ENCODE peak calls at places on chromosomes 3 and 15, in seven cellular contexts. T, N, D, L, G, B and C are unnamed samples.

GRCh38 chr3:155640098-155640497 is 104.8 kb downstream of the PLCH1 start:
- DNase-seq in T (no peak), N (no peak), G (no peak), B (no peak), L (no peak), D (no peak), C (no peak)

GRCh38 chr3:124676236-124676635 is 54.0 kb upstream of the UMPS start:
- DNase-seq in G (peak; percentile 50), N (no peak), B (no peak), L (no peak), T (no peak), D (no peak), C (no peak)

GRCh38 chr3:193686665-193687506 is 93.9 kb downstream of the OPA1 start:
- DNase-seq in B (no peak), T (no peak), D (no peak), G (no peak), L (no peak), N (no peak), C (no peak)

GRCh38 chr15:26260517-26261133 is 397.5 kb upstream of the ATP10A start:
- DNase-seq in B (no peak), D (peak; percentile 12), N (no peak), L (no peak), G (no peak), T (no peak), C (peak; percentile 12)

GRCh38 chr15:85419200-85419599 is 38.8 kb downstream of the AKAP13 start:
- DNase-seq in N (no peak), D (no peak), B (no peak), G (no peak), L (no peak), T (no peak), C (no peak)

GRCh38 chr15:27241942-27242341 is 271.0 kb downstream of the GABRG3 start:
- DNase-seq in D (no peak), B (no peak), T (no peak), L (no peak), N (no peak), G (no peak), C (no peak)

GRCh38 chr3:179015551-179016020 is 56.0 kb downstream of the ZMAT3 start:
- DNase-seq in N (no peak), T (peak; percentile 75), G (no peak), B (no peak), D (peak; percentile 84), L (no peak), C (peak; percentile 51)

GRCh38 chr3:133254151-133254550 is 145.7 kb upstream of the BFSP2 start:
- DNase-seq in G (no peak), T (no peak), L (no peak), B (no peak), D (no peak), N (no peak), C (no peak)

GRCh38 chr3:71251156-71251775 is 332.3 kb downstream of the FOXP1 start:
- DNase-seq in T (no peak), D (no peak), B (no peak), N (no peak), G (no peak), L (no peak), C (no peak)

GRCh38 chr3:169501080-169501479 is 162.4 kb downstream of the MECOM start:
- DNase-seq in B (no peak), G (no peak), L (no peak), N (no peak), D (no peak), T (no peak), C (no peak)

GRCh38 chr3:42097166-42097946 is 6.2 kb downstream of the TRAK1 start:
- DNase-seq in B (no peak), T (peak; percentile 71), G (no peak), D (no peak), L (no peak), N (no peak), C (no peak)

GRCh38 chr15:97561529-97561928 is 399.0 kb upstream of the ARRDC4 start:
- DNase-seq in G (no peak), T (no peak), L (no peak), D (no peak), B (no peak), N (no peak), C (no peak)

GRCh38 chr15:96330064-96330449 is 443 bp upstream of the NR2F2 start:
- DNase-seq in N (no peak), L (peak; percentile 50), D (no peak), B (no peak), T (peak; percentile 76), G (no peak), C (peak; percentile 88)

GRCh38 chr15:100867476-100867875 is 12.2 kb upstream of the ALDH1A3 start:
- DNase-seq in B (no peak), N (no peak), G (no peak), T (no peak), D (no peak), L (no peak), C (no peak)

GRCh38 chr15:88630798-88631463 is 7.9 kb upstream of the ISG20 start:
- DNase-seq in L (no peak), D (no peak), N (no peak), T (no peak), B (peak; percentile 18), G (no peak), C (no peak)

GRCh38 chr15:88629071-88629470 is 7.9 kb downstream of the AEN start:
- DNase-seq in N (no peak), L (no peak), G (no peak), D (no peak), B (no peak), T (no peak), C (no peak)

GRCh38 chr15:88631464-88632028 is 7.3 kb upstream of the ISG20 start:
- DNase-seq in D (no peak), G (no peak), N (no peak), T (no peak), B (peak; percentile 44), L (no peak), C (no peak)

GRCh38 chr15:88628018-88628673 is 7.0 kb downstream of the AEN start:
- DNase-seq in N (no peak), T (no peak), D (no peak), G (no peak), B (no peak), L (no peak), C (no peak)

DNA sequence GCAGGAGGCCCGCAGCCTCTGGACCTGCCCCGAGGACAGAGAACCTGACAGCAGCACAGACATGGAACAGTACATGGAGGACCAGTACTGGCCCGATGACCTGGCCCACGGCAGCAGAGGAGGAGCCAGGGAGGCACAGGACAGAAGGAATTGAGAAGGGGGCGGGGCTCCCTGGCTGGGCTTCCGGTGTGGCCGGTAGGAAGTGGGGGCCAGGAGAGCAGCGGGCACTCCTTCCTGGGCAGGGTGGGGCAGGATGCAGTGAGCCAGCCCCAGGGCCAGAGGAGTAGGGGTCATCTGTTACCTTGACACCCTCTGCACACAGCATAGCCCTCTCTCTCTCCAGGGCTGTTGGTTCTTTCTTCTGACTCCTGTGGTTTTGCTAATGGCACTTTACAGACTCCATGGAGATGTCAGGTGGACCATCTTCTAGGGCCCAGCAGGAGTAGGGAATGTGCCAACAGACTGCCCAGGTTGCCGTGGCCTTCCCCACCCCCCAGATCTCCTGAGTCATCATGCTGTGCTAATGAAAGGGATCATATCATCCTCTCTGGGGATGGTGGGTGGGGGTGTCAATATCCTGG is 8.6 kb upstream of the ISG20 start:
- DNase-seq in B (peak; percentile 73), L (no peak), N (no peak), D (no peak), G (no peak), T (peak; percentile 36), C (no peak)
- H3K36me3 ChIP-seq in B (no peaks in the 10 kb centered on the region), L (peaks cover 80% of the 10 kb centered on the region), N (no peaks in the 10 kb centered on the region), D (peaks cover 11% of the 10 kb centered on the region), G (peaks cover 63% of the 10 kb centered on the region), T (peaks cover 61% of the 10 kb centered on the region), C (peaks cover 76% of the 10 kb centered on the region)

DNA sequence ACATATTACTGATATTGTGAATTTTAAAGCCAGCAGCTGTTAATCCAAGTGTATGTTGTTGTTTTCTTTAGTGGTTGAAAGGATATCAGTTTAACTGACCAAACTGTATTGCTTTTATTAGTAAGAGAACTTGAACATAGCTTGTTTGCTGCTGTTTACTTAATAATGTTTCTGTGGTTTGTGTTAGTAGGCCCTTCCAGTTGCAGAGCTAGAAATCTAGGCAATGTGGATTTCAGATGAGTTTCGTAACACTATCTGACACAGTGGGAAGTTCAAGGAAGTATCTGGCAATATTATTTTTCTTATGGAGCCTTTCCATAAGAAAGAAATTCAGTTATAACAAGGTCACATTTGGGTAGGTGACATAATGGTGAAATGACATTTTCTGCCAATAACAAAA is 18.5 kb downstream of the ZNF609 start:
- DNase-seq in N (no peak), T (no peak), D (no peak), L (no peak), B (no peak), G (no peak), C (no peak)
- H3K27ac ChIP-seq in N (no peak overlapping the region), T (no peak overlapping the region), D (no peak overlapping the region), L (no peak overlapping the region), B (no peak overlapping the region), G (no peak overlapping the region), C (no peak overlapping the region)

GRCh38 chr3:152400912-152401311 is 132.2 kb downstream of the MBNL1 start:
- DNase-seq in B (no peak), N (no peak), L (no peak), D (no peak), T (no peak), G (no peak), C (no peak)

GRCh38 chr3:152405915-152406802 is 137.4 kb downstream of the MBNL1 start:
- DNase-seq in N (no peak), T (peak; percentile 77), G (no peak), B (no peak), D (no peak), L (no peak), C (no peak)

GRCh38 chr3:152404976-152405375 is 136.2 kb downstream of the MBNL1 start:
- DNase-seq in L (no peak), N (no peak), T (no peak), D (no peak), B (no peak), G (no peak), C (no peak)

GRCh38 chr3:152402698-152403456 is 134.1 kb downstream of the MBNL1 start:
- DNase-seq in N (no peak), L (no peak), D (peak; percentile 32), T (no peak), B (no peak), G (no peak), C (no peak)

DNA sequence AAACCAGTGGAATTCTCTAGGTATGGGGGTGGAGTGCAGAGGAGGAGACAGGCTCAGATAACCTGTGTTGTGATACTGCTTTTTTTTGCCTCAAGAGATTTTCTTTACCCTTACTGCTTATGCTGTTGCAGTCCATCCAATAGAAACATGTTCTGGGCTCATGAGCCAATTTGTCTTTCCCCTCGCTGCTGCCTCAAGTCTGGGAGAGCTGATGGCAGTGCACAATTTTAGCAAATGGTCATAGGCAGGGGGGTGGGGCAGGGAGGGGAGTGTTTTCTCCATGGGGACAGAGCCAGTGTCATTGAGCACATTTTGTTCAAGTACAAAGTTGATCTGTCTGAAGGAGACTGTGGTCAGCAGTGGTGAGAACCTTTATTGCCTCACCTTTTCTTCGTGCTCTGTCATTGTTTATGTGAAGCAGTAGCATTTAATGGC is 134.9 kb downstream of the MBNL1 start:
- DNase-seq in L (peak; percentile 78), G (peak; percentile 73), T (no peak), B (peak; percentile 53), N (no peak), D (no peak), C (no peak)
- H3K4me1 ChIP-seq in L (peaks cover 89% of the 10 kb centered on the region), G (peaks cover 79% of the 10 kb centered on the region), T (peaks cover 5% of the 10 kb centered on the region), B (peaks cover 53% of the 10 kb centered on the region), N (no peaks in the 10 kb centered on the region), D (peaks cover 48% of the 10 kb centered on the region), C (no peaks in the 10 kb centered on the region)

DNA sequence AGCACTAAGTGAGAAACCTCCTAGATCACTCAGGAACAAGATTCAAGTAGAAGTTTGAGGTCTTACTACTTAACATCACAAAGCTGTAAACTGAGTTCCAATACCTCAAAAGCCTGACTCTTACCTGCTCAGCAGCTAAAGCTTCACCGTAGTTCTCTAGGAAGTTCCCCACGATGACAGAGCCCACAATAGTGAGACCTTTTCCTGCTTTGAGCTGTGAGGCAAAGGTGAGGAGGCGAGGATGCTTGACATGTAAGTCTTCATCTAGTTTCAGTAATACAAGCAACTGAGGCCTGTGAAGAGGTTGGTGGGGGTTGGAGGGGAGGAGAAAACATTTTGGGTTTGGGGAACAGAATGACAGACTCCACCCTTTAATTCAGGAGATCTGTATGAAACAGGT is 15.7 kb downstream of the EMC4 start:
- DNase-seq in N (no peak), L (no peak), T (no peak), B (no peak), G (no peak), D (no peak), C (no peak)
- H3K36me3 ChIP-seq in N (peaks cover 6% of the 10 kb centered on the region), L (peaks cover 83% of the 10 kb centered on the region), T (no peaks in the 10 kb centered on the region), B (no peaks in the 10 kb centered on the region), G (peaks cover 91% of the 10 kb centered on the region), D (peaks cover 23% of the 10 kb centered on the region), C (peaks cover 3% of the 10 kb centered on the region)